ENCODE peak calls at places on chromosomes 6 and 20, in eight cellular contexts. One of them, this sample, is unnamed.

GRCh38 chr20:58715709-58716475 is 23.3 kb downstream of the NPEPL1 start:
- DNase-seq in HepG2: no peak
- DNase-seq in OCI-LY7: no peak
- DNase-seq in cardiac fibroblast: no peak
- DNase-seq in GM23248: no peak
- DNase-seq in choroid plexus epithelial cell: no peak
- DNase-seq in mammary epithelial cell: no peak
- DNase-seq in neuronal stem cell: no peak
- DNase-seq in this sample: no peak

GRCh38 chr6:99073223-99073622 is 125.5 kb upstream of the FBXL4 start:
- DNase-seq in GM23248: no peak
- DNase-seq in OCI-LY7: no peak
- DNase-seq in HepG2: no peak
- DNase-seq in mammary epithelial cell: no peak
- DNase-seq in cardiac fibroblast: no peak
- DNase-seq in neuronal stem cell: no peak
- DNase-seq in choroid plexus epithelial cell: no peak
- DNase-seq in this sample: no peak

GRCh38 chr6:104680539-104680938 is 179.2 kb downstream of the HACE1 start:
- DNase-seq in OCI-LY7: no peak
- DNase-seq in GM23248: no peak
- DNase-seq in mammary epithelial cell: no peak
- DNase-seq in cardiac fibroblast: no peak
- DNase-seq in HepG2: no peak
- DNase-seq in choroid plexus epithelial cell: no peak
- DNase-seq in neuronal stem cell: no peak
- DNase-seq in this sample: no peak

GRCh38 chr6:100856146-100856545 is 25.0 kb downstream of the ASCC3 start:
- DNase-seq in neuronal stem cell: no peak
- DNase-seq in choroid plexus epithelial cell: no peak
- DNase-seq in GM23248: no peak
- DNase-seq in HepG2: no peak
- DNase-seq in OCI-LY7: no peak
- DNase-seq in mammary epithelial cell: no peak
- DNase-seq in cardiac fibroblast: no peak
- DNase-seq in this sample: no peak

GRCh38 chr20:43409041-43409913 is 48.4 kb upstream of the SRSF6 start:
- DNase-seq in neuronal stem cell: peak; percentile 38
- DNase-seq in cardiac fibroblast: peak; percentile 72
- DNase-seq in OCI-LY7: peak; percentile 40
- DNase-seq in HepG2: peak; percentile 50
- DNase-seq in mammary epithelial cell: peak; percentile 24
- DNase-seq in choroid plexus epithelial cell: peak; percentile 63
- DNase-seq in GM23248: peak; percentile 70
- DNase-seq in this sample: peak; percentile 75

GRCh38 chr20:10654630-10655029 is 19.2 kb downstream of the JAG1 start:
- DNase-seq in mammary epithelial cell: peak; percentile 94
- DNase-seq in neuronal stem cell: no peak
- DNase-seq in GM23248: no peak
- DNase-seq in HepG2: no peak
- DNase-seq in OCI-LY7: no peak
- DNase-seq in cardiac fibroblast: no peak
- DNase-seq in choroid plexus epithelial cell: no peak
- DNase-seq in this sample: no peak

GRCh38 chr6:129113637-129114036 is 230.7 kb downstream of the LAMA2 start:
- DNase-seq in cardiac fibroblast: no peak
- DNase-seq in mammary epithelial cell: no peak
- DNase-seq in HepG2: no peak
- DNase-seq in OCI-LY7: no peak
- DNase-seq in choroid plexus epithelial cell: no peak
- DNase-seq in GM23248: no peak
- DNase-seq in neuronal stem cell: no peak
- DNase-seq in this sample: no peak

GRCh38 chr6:72639920-72640621 is 18.2 kb downstream of the KCNQ5 start:
- DNase-seq in cardiac fibroblast: no peak
- DNase-seq in neuronal stem cell: no peak
- DNase-seq in GM23248: no peak
- DNase-seq in OCI-LY7: no peak
- DNase-seq in choroid plexus epithelial cell: no peak
- DNase-seq in mammary epithelial cell: no peak
- DNase-seq in HepG2: no peak
- DNase-seq in this sample: no peak

GRCh38 chr6:112780498-112781096 is 433.5 kb downstream of the RFPL4B start:
- DNase-seq in neuronal stem cell: peak; percentile 83
- DNase-seq in OCI-LY7: peak; percentile 63
- DNase-seq in HepG2: peak; percentile 76
- DNase-seq in mammary epithelial cell: peak; percentile 61
- DNase-seq in choroid plexus epithelial cell: peak; percentile 95
- DNase-seq in GM23248: peak; percentile 84
- DNase-seq in cardiac fibroblast: peak; percentile 90
- DNase-seq in this sample: peak; percentile 90

GRCh38 chr20:58342104-58342945 is 32.8 kb downstream of the RAB22A start:
- DNase-seq in mammary epithelial cell: peak; percentile 71
- DNase-seq in choroid plexus epithelial cell: peak; percentile 65
- DNase-seq in OCI-LY7: no peak
- DNase-seq in HepG2: no peak
- DNase-seq in GM23248: peak; percentile 78
- DNase-seq in cardiac fibroblast: peak; percentile 43
- DNase-seq in neuronal stem cell: no peak
- DNase-seq in this sample: peak; percentile 80

GRCh38 chr6:75504902-75505233 is 11.3 kb upstream of the FILIP1 start:
- DNase-seq in mammary epithelial cell: no peak
- DNase-seq in GM23248: peak; percentile 62
- DNase-seq in HepG2: no peak
- DNase-seq in neuronal stem cell: no peak
- DNase-seq in cardiac fibroblast: peak; percentile 54
- DNase-seq in choroid plexus epithelial cell: peak; percentile 45
- DNase-seq in OCI-LY7: no peak
- DNase-seq in this sample: peak; percentile 58

GRCh38 chr6:101779051-101779844 is 385.7 kb downstream of the GRIK2 start:
- DNase-seq in OCI-LY7: no peak
- DNase-seq in HepG2: no peak
- DNase-seq in choroid plexus epithelial cell: peak; percentile 23
- DNase-seq in cardiac fibroblast: peak; percentile 3
- DNase-seq in neuronal stem cell: no peak
- DNase-seq in mammary epithelial cell: peak; percentile 69
- DNase-seq in GM23248: peak; percentile 63
- DNase-seq in this sample: peak; percentile 15

GRCh38 chr20:58417418-58417817 is 28.4 kb downstream of the VAPB start:
- DNase-seq in cardiac fibroblast: no peak
- DNase-seq in GM23248: no peak
- DNase-seq in choroid plexus epithelial cell: no peak
- DNase-seq in mammary epithelial cell: no peak
- DNase-seq in neuronal stem cell: no peak
- DNase-seq in OCI-LY7: no peak
- DNase-seq in HepG2: no peak
- DNase-seq in this sample: no peak

GRCh38 chr20:63135411-63135810 is 80.5 kb downstream of the YTHDF1 start:
- DNase-seq in choroid plexus epithelial cell: no peak
- DNase-seq in neuronal stem cell: no peak
- DNase-seq in cardiac fibroblast: no peak
- DNase-seq in mammary epithelial cell: no peak
- DNase-seq in OCI-LY7: peak; percentile 14
- DNase-seq in GM23248: no peak
- DNase-seq in HepG2: no peak
- DNase-seq in this sample: no peak

GRCh38 chr6:13431861-13432465 is 55.4 kb downstream of the GFOD1 start:
- DNase-seq in mammary epithelial cell: no peak
- DNase-seq in OCI-LY7: no peak
- DNase-seq in HepG2: peak; percentile 45
- DNase-seq in choroid plexus epithelial cell: peak; percentile 41
- DNase-seq in cardiac fibroblast: peak; percentile 22
- DNase-seq in GM23248: peak; percentile 35
- DNase-seq in neuronal stem cell: no peak
- DNase-seq in this sample: no peak

DNA sequence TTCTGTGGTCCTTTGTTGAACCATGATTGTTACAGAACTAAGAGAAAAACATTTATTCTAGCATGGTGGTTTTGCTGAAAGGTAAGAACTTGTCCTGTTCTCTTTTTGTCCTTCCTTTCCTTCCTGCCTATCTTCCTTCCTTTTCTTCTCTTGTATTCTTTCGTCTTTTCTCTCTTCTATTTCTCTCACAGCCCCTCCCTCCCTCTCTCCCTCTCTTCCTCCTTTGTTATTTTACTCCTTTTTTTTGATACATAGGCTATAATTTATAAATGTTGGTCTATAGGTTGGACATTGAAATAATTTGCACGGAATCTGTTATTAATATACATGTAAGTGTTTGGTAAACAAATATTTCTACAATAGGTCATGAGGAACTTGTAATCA is 18.6 kb downstream of the ADGRB3 start:
- DNase-seq in neuronal stem cell: no peak
- DNase-seq in HepG2: no peak
- DNase-seq in GM23248: no peak
- DNase-seq in choroid plexus epithelial cell: no peak
- DNase-seq in OCI-LY7: no peak
- DNase-seq in mammary epithelial cell: no peak
- DNase-seq in cardiac fibroblast: no peak
- DNase-seq in this sample: no peak
- H3K4me3 ChIP-seq in neuronal stem cell: no peak overlapping the region
- H3K4me3 ChIP-seq in HepG2: no peak overlapping the region
- H3K4me3 ChIP-seq in GM23248: no peak overlapping the region
- H3K4me3 ChIP-seq in choroid plexus epithelial cell: no peak overlapping the region
- H3K4me3 ChIP-seq in OCI-LY7: no peak overlapping the region
- H3K4me3 ChIP-seq in mammary epithelial cell: no peak overlapping the region
- H3K4me3 ChIP-seq in cardiac fibroblast: no peak overlapping the region
- H3K4me3 ChIP-seq in this sample: no peak overlapping the region

GRCh38 chr6:56852249-56852606 is 102.7 kb upstream of the BEND6 start:
- DNase-seq in cardiac fibroblast: no peak
- DNase-seq in neuronal stem cell: no peak
- DNase-seq in GM23248: peak; percentile 34
- DNase-seq in HepG2: no peak
- DNase-seq in OCI-LY7: no peak
- DNase-seq in choroid plexus epithelial cell: no peak
- DNase-seq in mammary epithelial cell: no peak
- DNase-seq in this sample: no peak
- H3K4me3 ChIP-seq in cardiac fibroblast: no peak overlapping the region
- H3K4me3 ChIP-seq in neuronal stem cell: peak overlapping the region; percentile 58
- H3K4me3 ChIP-seq in GM23248: peak overlapping the region; percentile 87
- H3K4me3 ChIP-seq in HepG2: no peak overlapping the region
- H3K4me3 ChIP-seq in OCI-LY7: no peak overlapping the region
- H3K4me3 ChIP-seq in choroid plexus epithelial cell: peak overlapping the region; percentile 71
- H3K4me3 ChIP-seq in mammary epithelial cell: no peak overlapping the region
- H3K4me3 ChIP-seq in this sample: no peak overlapping the region

GRCh38 chr6:5705256-5705655 is 301.5 kb downstream of the NRN1 start:
- DNase-seq in cardiac fibroblast: no peak
- DNase-seq in neuronal stem cell: no peak
- DNase-seq in mammary epithelial cell: no peak
- DNase-seq in choroid plexus epithelial cell: no peak
- DNase-seq in OCI-LY7: no peak
- DNase-seq in HepG2: no peak
- DNase-seq in GM23248: no peak
- DNase-seq in this sample: no peak
- H3K4me3 ChIP-seq in cardiac fibroblast: no peak overlapping the region
- H3K4me3 ChIP-seq in neuronal stem cell: no peak overlapping the region
- H3K4me3 ChIP-seq in mammary epithelial cell: no peak overlapping the region
- H3K4me3 ChIP-seq in choroid plexus epithelial cell: no peak overlapping the region
- H3K4me3 ChIP-seq in OCI-LY7: no peak overlapping the region
- H3K4me3 ChIP-seq in HepG2: no peak overlapping the region
- H3K4me3 ChIP-seq in GM23248: no peak overlapping the region
- H3K4me3 ChIP-seq in this sample: no peak overlapping the region

GRCh38 chr6:48535569-48535968 is 424.6 kb upstream of the PTCHD4 start:
- DNase-seq in HepG2: no peak
- DNase-seq in GM23248: no peak
- DNase-seq in OCI-LY7: no peak
- DNase-seq in mammary epithelial cell: peak; percentile 74
- DNase-seq in neuronal stem cell: peak; percentile 2
- DNase-seq in cardiac fibroblast: peak; percentile 67
- DNase-seq in choroid plexus epithelial cell: peak; percentile 81
- DNase-seq in this sample: peak; percentile 57
- H3K4me3 ChIP-seq in HepG2: no peak overlapping the region
- H3K4me3 ChIP-seq in GM23248: no peak overlapping the region
- H3K4me3 ChIP-seq in OCI-LY7: no peak overlapping the region
- H3K4me3 ChIP-seq in mammary epithelial cell: no peak overlapping the region
- H3K4me3 ChIP-seq in neuronal stem cell: no peak overlapping the region
- H3K4me3 ChIP-seq in cardiac fibroblast: no peak overlapping the region
- H3K4me3 ChIP-seq in choroid plexus epithelial cell: no peak overlapping the region
- H3K4me3 ChIP-seq in this sample: no peak overlapping the region

DNA sequence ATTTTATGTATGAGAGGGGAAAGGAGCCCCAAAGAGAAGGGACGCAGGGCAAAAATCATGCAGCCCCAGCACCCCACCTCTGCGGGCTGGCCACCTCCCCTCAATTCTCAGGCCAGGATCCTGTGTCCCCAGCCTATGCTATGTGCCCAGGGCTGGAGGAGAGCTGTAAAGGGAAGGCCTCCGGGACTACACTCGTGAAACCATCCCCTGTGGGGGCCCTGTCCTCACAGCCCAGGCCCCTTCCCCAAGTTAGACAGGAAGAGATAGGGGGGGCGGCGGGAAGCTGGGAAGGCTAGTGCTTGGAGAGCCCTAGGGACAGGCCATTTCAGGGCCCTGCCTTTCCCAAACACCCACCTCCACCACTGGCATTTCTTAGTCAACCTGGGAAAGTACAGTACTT is 1.4 kb upstream of the COL11A2 start:
- DNase-seq in neuronal stem cell: no peak
- DNase-seq in choroid plexus epithelial cell: no peak
- DNase-seq in GM23248: no peak
- DNase-seq in mammary epithelial cell: no peak
- DNase-seq in cardiac fibroblast: no peak
- DNase-seq in HepG2: no peak
- DNase-seq in OCI-LY7: no peak
- DNase-seq in this sample: no peak
- H3K4me3 ChIP-seq in neuronal stem cell: no peak overlapping the region
- H3K4me3 ChIP-seq in choroid plexus epithelial cell: no peak overlapping the region
- H3K4me3 ChIP-seq in GM23248: no peak overlapping the region
- H3K4me3 ChIP-seq in mammary epithelial cell: no peak overlapping the region
- H3K4me3 ChIP-seq in cardiac fibroblast: no peak overlapping the region
- H3K4me3 ChIP-seq in HepG2: no peak overlapping the region
- H3K4me3 ChIP-seq in OCI-LY7: no peak overlapping the region
- H3K4me3 ChIP-seq in this sample: no peak overlapping the region

GRCh38 chr6:157332813-157333212 is 9.5 kb upstream of the TMEM242 start:
- DNase-seq in cardiac fibroblast: no peak
- DNase-seq in GM23248: no peak
- DNase-seq in choroid plexus epithelial cell: no peak
- DNase-seq in mammary epithelial cell: no peak
- DNase-seq in HepG2: no peak
- DNase-seq in OCI-LY7: no peak
- DNase-seq in neuronal stem cell: no peak
- DNase-seq in this sample: no peak
- H3K4me3 ChIP-seq in cardiac fibroblast: no peak overlapping the region
- H3K4me3 ChIP-seq in GM23248: no peak overlapping the region
- H3K4me3 ChIP-seq in choroid plexus epithelial cell: no peak overlapping the region
- H3K4me3 ChIP-seq in mammary epithelial cell: no peak overlapping the region
- H3K4me3 ChIP-seq in HepG2: no peak overlapping the region
- H3K4me3 ChIP-seq in OCI-LY7: no peak overlapping the region
- H3K4me3 ChIP-seq in neuronal stem cell: no peak overlapping the region
- H3K4me3 ChIP-seq in this sample: no peak overlapping the region

GRCh38 chr6:118327237-118327636 is 220.9 kb upstream of the PLN start:
- DNase-seq in cardiac fibroblast: no peak
- DNase-seq in GM23248: no peak
- DNase-seq in HepG2: no peak
- DNase-seq in choroid plexus epithelial cell: no peak
- DNase-seq in neuronal stem cell: no peak
- DNase-seq in mammary epithelial cell: no peak
- DNase-seq in OCI-LY7: no peak
- DNase-seq in this sample: no peak
- H3K4me3 ChIP-seq in cardiac fibroblast: no peak overlapping the region
- H3K4me3 ChIP-seq in GM23248: no peak overlapping the region
- H3K4me3 ChIP-seq in HepG2: no peak overlapping the region
- H3K4me3 ChIP-seq in choroid plexus epithelial cell: no peak overlapping the region
- H3K4me3 ChIP-seq in neuronal stem cell: no peak overlapping the region
- H3K4me3 ChIP-seq in mammary epithelial cell: no peak overlapping the region
- H3K4me3 ChIP-seq in OCI-LY7: no peak overlapping the region
- H3K4me3 ChIP-seq in this sample: no peak overlapping the region